ENCODE peak calls at places on chromosomes 6 and 20, in ten cellular contexts. One of them, this sample, is unnamed.

GRCh38 chr20:52001999-52002666 is 189.4 kb downstream of the ZFP64 start:
- DNase-seq in tibial nerve: no peak
- DNase-seq in NCI-H524: peak
- DNase-seq in G401: no peak
- DNase-seq in EH: peak
- DNase-seq in amniotic epithelial cell: no peak
- DNase-seq in AML-193: no peak
- DNase-seq in SJSA1: peak
- DNase-seq in GM13977: no peak
- DNase-seq in activated CD4-positive, alpha-beta T cell treated with anti-CD3 and anti-CD28 coated beads, Interleukin-2, amount 50 U/mL, for 24 hours: no peak
- DNase-seq in this sample: no peak

GRCh38 chr20:9660236-9660868 is 146.0 kb downstream of the LAMP5 start:
- DNase-seq in tibial nerve: no peak
- DNase-seq in NCI-H524: no peak
- DNase-seq in G401: no peak
- DNase-seq in EH: peak
- DNase-seq in amniotic epithelial cell: no peak
- DNase-seq in AML-193: no peak
- DNase-seq in SJSA1: peak
- DNase-seq in GM13977: no peak
- DNase-seq in activated CD4-positive, alpha-beta T cell treated with anti-CD3 and anti-CD28 coated beads, Interleukin-2, amount 50 U/mL, for 24 hours: no peak
- DNase-seq in this sample: no peak

GRCh38 chr20:47629907-47630306 is 128.2 kb downstream of the NCOA3 start:
- DNase-seq in tibial nerve: no peak
- DNase-seq in NCI-H524: no peak
- DNase-seq in G401: no peak
- DNase-seq in EH: no peak
- DNase-seq in amniotic epithelial cell: no peak
- DNase-seq in AML-193: no peak
- DNase-seq in SJSA1: no peak
- DNase-seq in GM13977: no peak
- DNase-seq in activated CD4-positive, alpha-beta T cell treated with anti-CD3 and anti-CD28 coated beads, Interleukin-2, amount 50 U/mL, for 24 hours: no peak
- DNase-seq in this sample: no peak

GRCh38 chr6:79601020-79601609 is 30.0 kb upstream of the SH3BGRL2 start:
- DNase-seq in tibial nerve: no peak
- DNase-seq in NCI-H524: no peak
- DNase-seq in G401: peak
- DNase-seq in EH: peak
- DNase-seq in amniotic epithelial cell: peak
- DNase-seq in AML-193: no peak
- DNase-seq in SJSA1: peak
- DNase-seq in GM13977: no peak
- DNase-seq in activated CD4-positive, alpha-beta T cell treated with anti-CD3 and anti-CD28 coated beads, Interleukin-2, amount 50 U/mL, for 24 hours: no peak
- DNase-seq in this sample: no peak

GRCh38 chr6:144637535-144637934 is 352.4 kb downstream of the UTRN start:
- DNase-seq in tibial nerve: no peak
- DNase-seq in NCI-H524: peak
- DNase-seq in G401: no peak
- DNase-seq in EH: no peak
- DNase-seq in amniotic epithelial cell: no peak
- DNase-seq in AML-193: peak
- DNase-seq in SJSA1: no peak
- DNase-seq in GM13977: no peak
- DNase-seq in activated CD4-positive, alpha-beta T cell treated with anti-CD3 and anti-CD28 coated beads, Interleukin-2, amount 50 U/mL, for 24 hours: no peak
- DNase-seq in this sample: no peak

GRCh38 chr20:15991279-15991678 is 582.0 kb downstream of the KIF16B start:
- DNase-seq in tibial nerve: no peak
- DNase-seq in NCI-H524: no peak
- DNase-seq in G401: no peak
- DNase-seq in EH: no peak
- DNase-seq in amniotic epithelial cell: no peak
- DNase-seq in AML-193: no peak
- DNase-seq in SJSA1: no peak
- DNase-seq in GM13977: no peak
- DNase-seq in activated CD4-positive, alpha-beta T cell treated with anti-CD3 and anti-CD28 coated beads, Interleukin-2, amount 50 U/mL, for 24 hours: no peak
- DNase-seq in this sample: no peak

GRCh38 chr6:144601221-144601620 is 316.1 kb downstream of the UTRN start:
- DNase-seq in tibial nerve: no peak
- DNase-seq in NCI-H524: no peak
- DNase-seq in G401: no peak
- DNase-seq in EH: peak
- DNase-seq in amniotic epithelial cell: peak
- DNase-seq in AML-193: no peak
- DNase-seq in SJSA1: no peak
- DNase-seq in GM13977: no peak
- DNase-seq in activated CD4-positive, alpha-beta T cell treated with anti-CD3 and anti-CD28 coated beads, Interleukin-2, amount 50 U/mL, for 24 hours: no peak
- DNase-seq in this sample: no peak

GRCh38 chr6:11231564-11232176 is 798 bp downstream of the NEDD9 start:
- DNase-seq in tibial nerve: no peak
- DNase-seq in NCI-H524: no peak
- DNase-seq in G401: no peak
- DNase-seq in EH: peak
- DNase-seq in amniotic epithelial cell: no peak
- DNase-seq in AML-193: no peak
- DNase-seq in SJSA1: peak
- DNase-seq in GM13977: no peak
- DNase-seq in activated CD4-positive, alpha-beta T cell treated with anti-CD3 and anti-CD28 coated beads, Interleukin-2, amount 50 U/mL, for 24 hours: no peak
- DNase-seq in this sample: no peak

This sample was measured in D721Med.